ENCODE peak calls at places on chromosome 9, in seven cellular contexts. B is IMR-90, M is neuronal stem cell, O is mesenchymal stem cell, V is mesendoderm, W is H9, I is H1. C is an unnamed sample.

GRCh38 chr9:120832766-120833165 is 10.0 kb downstream of the PSMD5 start:
- DNase-seq in B (peak; percentile 57), M (no peak), O (no peak), V (no peak), W (no peak), I (no peak), C (no peak)

GRCh38 chr9:26975728-26976707 is 19.8 kb downstream of the IFT74 start:
- DNase-seq in B (peak; percentile 46), M (peak; percentile 30), O (peak; percentile 63), V (peak; percentile 84), W (peak; percentile 89), I (peak; percentile 76), C (peak; percentile 50)

GRCh38 chr9:614421-614820 is 227.1 kb upstream of the DMRT1 start:
- DNase-seq in B (no peak), M (no peak), O (no peak), V (no peak), W (no peak), I (no peak), C (no peak)

GRCh38 chr9:72464819-72465218 is 56.6 kb upstream of the TMC1 start:
- DNase-seq in B (no peak), M (no peak), O (peak; percentile 16), V (no peak), W (no peak), I (no peak), C (peak; percentile 53)

GRCh38 chr9:133822439-133823065 is 84.4 kb upstream of the SARDH start:
- DNase-seq in B (no peak), M (no peak), O (no peak), V (no peak), W (no peak), I (no peak), C (peak; percentile 14)

GRCh38 chr9:71781391-71781790 is 13.1 kb upstream of the CEMIP2 start:
- DNase-seq in B (no peak), M (no peak), O (no peak), V (no peak), W (no peak), I (no peak), C (no peak)

GRCh38 chr9:133991211-133991921 is 758 bp downstream of the VAV2 start:
- DNase-seq in B (no peak), M (no peak), O (no peak), V (peak; percentile 19), W (no peak), I (no peak), C (no peak)

GRCh38 chr9:104903609-104904008 is 24.3 kb downstream of the ABCA1 start:
- DNase-seq in B (peak; percentile 76), M (no peak), O (peak; percentile 85), V (peak; percentile 66), W (no peak), I (no peak), C (no peak)

GRCh38 chr9:132769895-132770774 is 99.9 kb downstream of the GTF3C4 start:
- DNase-seq in B (peak; percentile 51), M (peak; percentile 48), O (peak; percentile 78), V (peak; percentile 74), W (peak; percentile 87), I (peak; percentile 78), C (peak; percentile 48)

GRCh38 chr9:37485389-37486255 is at the start of gene POLR1E:
- DNase-seq in B (peak; percentile 89), M (peak; percentile 87), O (peak; percentile 92), V (peak; percentile 98), W (peak; percentile 98), I (peak; percentile 98), C (peak; percentile 97)

GRCh38 chr9:89477395-89477794 is 20.5 kb downstream of the SEMA4D start:
- DNase-seq in B (no peak), M (no peak), O (no peak), V (no peak), W (no peak), I (no peak), C (no peak)

GRCh38 chr9:123069010-123069481 is 35.6 kb downstream of the GPR21 start:
- DNase-seq in B (peak; percentile 95), M (no peak), O (no peak), V (no peak), W (no peak), I (no peak), C (no peak)

GRCh38 chr9:71858812-71859211 is 52.2 kb downstream of the ABHD17B start:
- DNase-seq in B (peak; percentile 40), M (no peak), O (no peak), V (no peak), W (no peak), I (no peak), C (no peak)

GRCh38 chr9:33143241-33143642 is 23.9 kb downstream of the B4GALT1 start:
- DNase-seq in B (peak; percentile 80), M (no peak), O (peak; percentile 92), V (no peak), W (no peak), I (no peak), C (peak; percentile 98)

GRCh38 chr9:121844090-121844489 is 192.7 kb downstream of the DAB2IP start:
- DNase-seq in B (no peak), M (no peak), O (no peak), V (no peak), W (no peak), I (no peak), C (no peak)

GRCh38 chr9:89802809-89803355 is 198.1 kb downstream of the GADD45G start:
- DNase-seq in B (no peak), M (no peak), O (no peak), V (no peak), W (no peak), I (no peak), C (no peak)

GRCh38 chr9:124767830-124768229 is 3.3 kb downstream of the NR6A1 start:
- DNase-seq in B (no peak), M (no peak), O (no peak), V (no peak), W (no peak), I (no peak), C (no peak)
- H2BK120ac ChIP-seq in B (no peak overlapping the region), M (no peak overlapping the region), O (no peak overlapping the region), V (no peak overlapping the region), W (no peak overlapping the region), I (no peak overlapping the region), C (no peak overlapping the region)

DNA sequence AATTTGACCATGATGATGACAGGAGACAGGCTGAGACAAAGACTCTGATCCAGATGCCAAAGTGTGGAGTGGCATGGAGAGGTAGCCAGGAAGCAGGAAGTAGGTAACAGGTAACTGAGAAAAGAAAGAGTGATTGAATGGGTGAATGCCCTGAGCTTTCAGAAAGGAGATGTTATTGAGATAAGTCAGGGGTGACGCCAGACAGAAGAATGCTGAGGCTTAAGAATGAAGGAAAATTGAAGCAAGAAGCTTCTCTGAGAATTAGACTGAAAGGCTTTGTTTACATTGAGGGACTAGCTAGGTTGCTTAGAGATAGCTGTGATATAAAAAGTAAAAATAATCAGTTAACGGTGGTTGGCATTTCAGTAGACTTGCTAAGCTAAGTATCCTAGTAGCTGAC is 165.7 kb downstream of the PSAT1 start:
- DNase-seq in B (peak; percentile 52), M (no peak), O (no peak), V (peak; percentile 29), W (no peak), I (no peak), C (peak; percentile 75)
- H3K4ac ChIP-seq in B (no peak overlapping the region), M (no peak overlapping the region), O (no peak overlapping the region), V (no peak overlapping the region), W (no peak overlapping the region), I (no peak overlapping the region), C (no peak overlapping the region)

DNA sequence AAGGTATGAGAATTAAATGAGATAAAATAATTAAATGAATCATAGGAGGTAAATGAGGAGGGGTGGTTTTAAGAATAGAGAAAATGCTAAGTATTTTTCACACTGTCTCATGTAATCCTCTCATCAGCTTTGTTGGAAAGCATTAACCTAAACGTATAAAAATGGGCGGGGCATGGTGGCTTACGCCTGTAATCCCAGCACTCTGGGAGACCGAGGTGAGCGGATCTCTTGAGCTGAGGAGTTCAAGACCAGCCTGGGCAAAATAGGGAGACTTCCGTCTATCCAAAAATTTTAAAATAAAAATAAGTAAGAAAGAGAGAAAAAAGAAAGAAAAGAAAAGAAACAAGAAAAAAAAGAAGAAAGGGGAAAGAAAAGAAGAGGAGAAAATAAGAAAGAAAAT is 1.9 kb upstream of the RFK start:
- DNase-seq in B (no peak), M (no peak), O (no peak), V (no peak), W (no peak), I (no peak), C (no peak)
- H2BK120ac ChIP-seq in B (no peak overlapping the region), M (no peak overlapping the region), O (no peak overlapping the region), V (no peak overlapping the region), W (no peak overlapping the region), I (no peak overlapping the region), C (no peak overlapping the region)

GRCh38 chr9:110936719-110937452 is 101.4 kb downstream of the LPAR1 start:
- DNase-seq in B (peak; percentile 87), M (no peak), O (peak; percentile 75), V (no peak), W (no peak), I (no peak), C (no peak)
- H3K4ac ChIP-seq in B (peak overlapping the region; percentile 94), M (no peak overlapping the region), O (no peak overlapping the region), V (no peak overlapping the region), W (no peak overlapping the region), I (no peak overlapping the region), C (no peak overlapping the region)

DNA sequence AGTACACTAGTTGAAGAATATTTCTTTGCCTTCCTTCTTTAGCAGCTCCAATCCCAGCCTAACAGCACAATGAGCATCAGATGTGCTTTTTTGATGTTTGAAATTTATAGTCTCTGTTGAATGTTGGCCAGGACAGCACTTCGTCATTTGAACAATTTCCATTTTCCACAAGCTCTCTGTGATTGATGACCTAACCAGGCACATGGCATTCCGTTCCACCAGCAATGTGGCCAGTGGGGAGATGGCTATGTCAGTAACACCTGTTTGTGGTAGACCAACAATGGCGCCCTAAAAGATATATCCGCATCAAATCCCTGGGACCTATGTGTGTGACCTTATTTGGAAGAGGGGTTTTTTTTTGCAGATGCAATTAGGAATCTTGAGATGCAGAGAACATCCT is 66.8 kb downstream of the PALM2AKAP2 start:
- DNase-seq in B (no peak), M (no peak), O (no peak), V (no peak), W (no peak), I (no peak), C (no peak)
- H2BK120ac ChIP-seq in B (no peak overlapping the region), M (no peak overlapping the region), O (no peak overlapping the region), V (no peak overlapping the region), W (no peak overlapping the region), I (no peak overlapping the region), C (no peak overlapping the region)

GRCh38 chr9:87766697-87767096 is 40.8 kb downstream of the CTSL start:
- DNase-seq in B (no peak), M (no peak), O (no peak), V (peak; percentile 91), W (peak; percentile 62), I (no peak), C (peak; percentile 99)

GRCh38 chr9:87760534-87760933 is 34.6 kb downstream of the CTSL start:
- DNase-seq in B (no peak), M (no peak), O (no peak), V (no peak), W (no peak), I (no peak), C (no peak)

GRCh38 chr9:87765521-87765920 is 39.6 kb downstream of the CTSL start:
- DNase-seq in B (no peak), M (no peak), O (no peak), V (no peak), W (no peak), I (no peak), C (no peak)

DNA sequence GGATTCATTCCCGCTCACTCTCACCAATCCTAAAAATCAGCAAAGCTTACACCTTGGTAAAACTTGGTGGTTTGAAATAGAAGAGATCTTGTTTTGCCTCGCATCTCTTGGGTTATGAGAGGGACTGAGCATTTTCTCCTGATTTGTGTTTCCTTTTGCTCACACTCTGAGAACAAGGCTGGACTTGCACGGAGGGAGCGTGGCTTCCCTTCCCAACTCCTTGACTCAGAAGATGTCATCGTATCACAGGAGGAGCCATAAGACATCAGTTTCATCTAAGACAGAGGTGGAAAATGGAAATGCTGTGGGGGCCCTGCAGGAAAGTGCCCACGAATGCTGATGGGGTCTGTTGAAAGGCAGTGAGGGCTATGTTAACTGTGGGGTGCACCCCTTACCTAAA is 37.4 kb downstream of the CTSL start:
- DNase-seq in B (no peak), M (no peak), O (no peak), V (no peak), W (no peak), I (no peak), C (no peak)
- H3K4ac ChIP-seq in B (no peak overlapping the region), M (no peak overlapping the region), O (no peak overlapping the region), V (no peak overlapping the region), W (no peak overlapping the region), I (no peak overlapping the region), C (no peak overlapping the region)

C was measured in trophoblast cell.